ENCODE peak calls at places on chromosomes 5 and 9, in six cellular contexts. Q is OCI-LY7; O is neural progenitor cell; D is lung; G is GM23248; N is CD8-positive, alpha-beta T cell. A is an unnamed sample. For H3K4me1, the result is how much of the 10 kb centered on the place peaks cover.

GRCh38 chr9:72207278-72207677 is 58.0 kb downstream of the GDA start:
- DNase-seq in D (no peak), N (no peak), G (no peak), O (no peak), Q (no peak), A (no peak)

GRCh38 chr9:132309056-132309455 is 45.7 kb downstream of the SETX start:
- DNase-seq in G (no peak), D (no peak), O (no peak), Q (no peak), N (no peak), A (no peak)

GRCh38 chr9:93600504-93600903 is 24.1 kb downstream of the PHF2 start:
- DNase-seq in N (no peak), Q (peak), G (no peak), D (peak), O (no peak), A (peak)

GRCh38 chr5:112004867-112005532 is 248.0 kb upstream of the NREP start:
- DNase-seq in O (no peak), G (peak), Q (no peak), D (no peak), N (no peak), A (no peak)

GRCh38 chr5:54249210-54250028 is 61.0 kb downstream of the ARL15 start:
- DNase-seq in Q (peak), G (peak), O (no peak), D (peak), N (peak), A (peak)

GRCh38 chr5:172188893-172189692 is 1.1 kb upstream of the STK10 start:
- DNase-seq in N (no peak), Q (no peak), D (no peak), O (peak), G (no peak), A (no peak)

GRCh38 chr5:139457653-139458306 is 4.8 kb downstream of the ECSCR start:
- DNase-seq in D (no peak), G (no peak), N (no peak), O (no peak), Q (no peak), A (no peak)

GRCh38 chr5:132477784-132478497 is 12.6 kb downstream of the IRF1 start:
- DNase-seq in Q (no peak), O (no peak), D (no peak), G (no peak), N (no peak), A (peak)

GRCh38 chr5:27241564-27242257 is 203.3 kb upstream of the CDH9 start:
- DNase-seq in Q (no peak), O (no peak), N (no peak), G (peak), D (no peak), A (no peak)

GRCh38 chr5:72814104-72814503 is 2.4 kb upstream of the TNPO1 start:
- DNase-seq in O (no peak), G (no peak), D (no peak), Q (no peak), N (no peak), A (no peak)

GRCh38 chr5:102090770-102091169 is 205.3 kb downstream of the SLCO4C1 start:
- DNase-seq in O (peak), Q (peak), G (peak), D (peak), N (no peak), A (no peak)

GRCh38 chr5:114174837-114175236 is 187.0 kb upstream of the KCNN2 start:
- DNase-seq in D (no peak), G (no peak), O (no peak), Q (no peak), N (no peak), A (no peak)

GRCh38 chr9:27280249-27280648 is 16.7 kb downstream of the EQTN start:
- DNase-seq in O (no peak), G (no peak), N (no peak), D (no peak), Q (no peak), A (no peak)

GRCh38 chr9:34675048-34675714 is 12.7 kb upstream of the CCL27 start:
- DNase-seq in D (peak), N (peak), G (peak), Q (peak), O (peak), A (peak)

GRCh38 chr5:36239370-36240293 is 2.1 kb downstream of the NADK2 start:
- DNase-seq in D (no peak), N (no peak), Q (peak), O (no peak), G (peak), A (no peak)
- H3K4me3 ChIP-seq in D (no peak), N (no peak), Q (peak), O (peak), G (peak), A (no peak)

DNA sequence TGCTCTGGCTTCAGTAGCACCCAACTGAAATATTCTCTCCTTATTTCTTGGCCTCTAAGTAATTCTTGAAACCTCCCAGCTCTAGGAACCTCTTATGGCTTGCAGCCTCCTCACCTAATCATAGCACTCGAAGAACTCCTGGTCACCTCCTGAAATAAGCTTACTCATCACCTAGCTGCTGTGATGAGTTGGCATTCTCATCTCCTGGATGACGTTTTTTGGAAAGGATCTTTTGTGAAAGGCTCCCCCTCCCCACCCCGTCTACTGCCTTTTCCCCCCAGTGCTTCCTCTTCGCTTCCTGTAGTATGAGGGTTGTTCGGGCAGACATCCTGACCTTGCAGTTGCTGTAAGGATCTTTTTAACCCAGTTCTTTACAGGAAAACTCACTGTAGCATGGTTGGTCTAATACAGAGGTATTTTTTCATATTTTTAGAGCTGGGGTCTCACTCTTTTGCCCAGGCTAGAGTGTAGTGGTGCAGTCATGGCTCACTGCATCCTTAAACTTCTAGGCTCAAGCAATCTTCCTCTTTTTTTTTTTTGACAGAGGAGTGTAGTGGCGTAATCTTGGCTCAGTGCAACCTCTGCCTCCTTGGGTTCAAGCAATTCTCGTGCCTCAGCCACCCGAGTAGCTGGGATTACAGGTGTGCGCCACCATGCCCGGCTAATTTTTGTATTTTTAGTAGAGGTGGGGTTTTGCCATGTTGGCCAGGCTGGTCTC is 41.8 kb downstream of the ARHGAP26 start:
- DNase-seq in D (no peak), Q (no peak), O (no peak), G (no peak), N (no peak), A (no peak)
- H3K4me1 ChIP-seq in D (under half), Q (under half), O (under half), G (under half), N (under half), A (under half)

GRCh38 chr9:133619791-133620190 is 10.6 kb upstream of the FAM163B start:
- DNase-seq in G (no peak), N (peak), D (no peak), Q (peak), O (no peak), A (peak)
- H3K4me3 ChIP-seq in G (no peak), N (no peak), D (no peak), Q (no peak), O (no peak), A (no peak)

DNA sequence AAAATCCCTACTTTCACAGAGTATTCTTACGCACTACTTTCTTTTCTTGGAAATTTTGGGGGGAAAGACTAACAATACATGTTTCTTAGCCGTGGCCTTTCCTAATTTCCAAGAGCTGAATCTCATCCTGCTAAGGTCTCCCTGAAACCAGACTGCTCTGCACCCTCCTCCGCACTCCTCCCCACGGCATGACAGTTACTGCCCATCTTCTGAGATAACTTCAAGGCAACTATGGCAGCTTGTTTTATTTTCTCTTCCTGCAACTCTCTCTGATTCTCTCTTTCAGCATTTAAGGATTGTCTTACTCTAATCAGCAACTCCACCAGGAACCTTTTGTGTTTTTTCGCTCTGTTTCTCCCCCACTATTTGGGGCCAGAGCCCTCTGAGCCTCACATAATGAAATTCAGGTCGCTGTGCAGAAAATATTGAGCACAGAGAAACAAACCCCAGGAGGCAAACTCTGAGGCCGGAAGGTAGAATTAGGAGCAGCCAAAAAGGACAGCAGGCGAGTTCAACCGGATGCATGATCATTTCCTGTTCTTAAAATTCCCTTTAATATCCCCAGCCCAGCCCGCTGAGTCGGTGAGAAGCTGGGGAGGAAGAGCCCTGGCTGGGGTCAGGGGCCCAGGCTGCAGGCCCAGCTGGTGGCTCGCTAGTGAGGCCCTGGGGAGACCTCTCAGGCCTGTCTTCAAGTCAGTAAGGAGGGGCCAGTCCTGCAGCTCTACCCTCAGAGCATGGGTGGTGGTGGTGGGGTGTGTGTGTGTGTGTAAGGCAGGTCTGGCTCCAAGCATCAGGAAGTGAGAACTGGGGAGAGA is 213.6 kb upstream of the S1PR3 start:
- DNase-seq in Q (peak), G (no peak), D (no peak), N (no peak), O (peak), A (no peak)
- H3K4me1 ChIP-seq in Q (under half), G (half or more), D (under half), N (under half), O (half or more), A (under half)

GRCh38 chr5:79959407-79959806 is 31.7 kb downstream of the MTX3 start:
- DNase-seq in G (no peak), Q (peak), D (no peak), N (no peak), O (no peak), A (no peak)

GRCh38 chr5:79962580-79963222 is 28.4 kb downstream of the MTX3 start:
- DNase-seq in N (no peak), D (no peak), O (peak), G (peak), Q (no peak), A (no peak)

GRCh38 chr5:79966479-79966878 is 24.6 kb downstream of the MTX3 start:
- DNase-seq in G (no peak), N (no peak), Q (no peak), D (no peak), O (no peak), A (no peak)

GRCh38 chr5:79961731-79962579 is 29.1 kb downstream of the MTX3 start:
- DNase-seq in O (peak), D (no peak), N (no peak), G (no peak), Q (no peak), A (no peak)

GRCh38 chr5:79963261-79963977 is 27.6 kb downstream of the MTX3 start:
- DNase-seq in D (no peak), N (no peak), O (no peak), G (no peak), Q (no peak), A (no peak)
- H3K4me3 ChIP-seq in D (no peak), N (no peak), O (no peak), G (no peak), Q (no peak), A (no peak)

DNA sequence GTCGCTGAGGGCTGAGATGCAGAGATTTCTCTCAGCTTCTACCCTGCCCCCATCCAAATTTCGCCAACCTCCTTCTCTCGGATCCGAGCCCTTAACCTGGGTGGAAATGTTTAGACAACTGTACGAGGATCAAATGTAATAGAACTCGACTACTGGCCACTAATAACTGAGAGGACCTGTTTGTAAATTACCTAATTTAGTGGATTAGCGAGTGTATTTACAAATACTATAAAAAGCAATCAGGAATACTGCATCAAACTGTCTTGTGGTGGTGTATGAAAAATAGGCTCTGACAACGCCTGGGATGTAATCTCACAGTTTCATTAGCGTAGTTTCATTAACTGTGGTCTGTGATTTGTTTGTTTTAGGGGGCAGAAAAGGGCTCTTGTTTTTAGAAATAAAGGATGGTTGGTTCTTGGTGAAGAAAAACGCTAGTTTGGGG is 1.3 kb downstream of the SLC44A1 start:
- DNase-seq in G (no peak), Q (no peak), N (no peak), O (no peak), D (no peak), A (no peak)
- H3K4me1 ChIP-seq in G (under half), Q (half or more), N (under half), O (half or more), D (under half), A (under half)

A was measured in Peyer's patch.